ENCODE peak calls at places on chromosomes 7 and 10, in ten cellular contexts. One of them, this sample, is unnamed.
A peak's percentile ranks its signal among the peaks of the same experiment; 100 is the strongest.

GRCh38 chr10:67666416-67667043 is 29.5 kb downstream of the CTNNA3 start:
- DNase-seq in activated CD8-positive, alpha-beta T cell treated with anti-CD3 and anti-CD28 coated beads for 36 hours: no peak
- DNase-seq in progenitor cell of endocrine pancreas: no peak
- DNase-seq in CD14-positive monocyte: no peak
- DNase-seq in colonic mucosa: no peak
- DNase-seq in prostate gland: no peak
- DNase-seq in GM12865: peak; percentile 20
- DNase-seq in coronary artery: no peak
- DNase-seq in fibroblast of mammary gland: peak; percentile 32
- DNase-seq in heart left ventricle: no peak
- DNase-seq in this sample: no peak

GRCh38 chr7:68537228-68538071 is 1060.8 kb upstream of the AUTS2 start:
- DNase-seq in colonic mucosa: no peak
- DNase-seq in heart left ventricle: no peak
- DNase-seq in prostate gland: no peak
- DNase-seq in GM12865: no peak
- DNase-seq in CD14-positive monocyte: no peak
- DNase-seq in progenitor cell of endocrine pancreas: no peak
- DNase-seq in fibroblast of mammary gland: no peak
- DNase-seq in activated CD8-positive, alpha-beta T cell treated with anti-CD3 and anti-CD28 coated beads for 36 hours: no peak
- DNase-seq in coronary artery: no peak
- DNase-seq in this sample: no peak

GRCh38 chr10:44261710-44262455 is 123.0 kb downstream of the CXCL12 start:
- DNase-seq in coronary artery: no peak
- DNase-seq in fibroblast of mammary gland: peak; percentile 79
- DNase-seq in colonic mucosa: peak; percentile 27
- DNase-seq in CD14-positive monocyte: no peak
- DNase-seq in progenitor cell of endocrine pancreas: no peak
- DNase-seq in GM12865: peak; percentile 78
- DNase-seq in prostate gland: no peak
- DNase-seq in heart left ventricle: peak; percentile 34
- DNase-seq in activated CD8-positive, alpha-beta T cell treated with anti-CD3 and anti-CD28 coated beads for 36 hours: peak; percentile 33
- DNase-seq in this sample: no peak

GRCh38 chr7:80521809-80522208 is 9.9 kb upstream of the GNAT3 start:
- DNase-seq in fibroblast of mammary gland: no peak
- DNase-seq in CD14-positive monocyte: no peak
- DNase-seq in activated CD8-positive, alpha-beta T cell treated with anti-CD3 and anti-CD28 coated beads for 36 hours: no peak
- DNase-seq in GM12865: no peak
- DNase-seq in coronary artery: no peak
- DNase-seq in colonic mucosa: no peak
- DNase-seq in heart left ventricle: no peak
- DNase-seq in prostate gland: no peak
- DNase-seq in progenitor cell of endocrine pancreas: no peak
- DNase-seq in this sample: no peak

GRCh38 chr7:84688671-84689070 is 494.1 kb upstream of the SEMA3A start:
- DNase-seq in fibroblast of mammary gland: no peak
- DNase-seq in activated CD8-positive, alpha-beta T cell treated with anti-CD3 and anti-CD28 coated beads for 36 hours: no peak
- DNase-seq in coronary artery: no peak
- DNase-seq in heart left ventricle: no peak
- DNase-seq in prostate gland: no peak
- DNase-seq in progenitor cell of endocrine pancreas: no peak
- DNase-seq in CD14-positive monocyte: no peak
- DNase-seq in GM12865: no peak
- DNase-seq in colonic mucosa: no peak
- DNase-seq in this sample: no peak

GRCh38 chr7:27241189-27242045 is 1.2 kb upstream of the EVX1 start:
- DNase-seq in fibroblast of mammary gland: no peak
- DNase-seq in CD14-positive monocyte: no peak
- DNase-seq in GM12865: no peak
- DNase-seq in progenitor cell of endocrine pancreas: no peak
- DNase-seq in coronary artery: no peak
- DNase-seq in activated CD8-positive, alpha-beta T cell treated with anti-CD3 and anti-CD28 coated beads for 36 hours: no peak
- DNase-seq in heart left ventricle: no peak
- DNase-seq in prostate gland: no peak
- DNase-seq in colonic mucosa: no peak
- DNase-seq in this sample: no peak

GRCh38 chr10:124494050-124494807 is 32.6 kb downstream of the LHPP start:
- DNase-seq in CD14-positive monocyte: no peak
- DNase-seq in progenitor cell of endocrine pancreas: no peak
- DNase-seq in GM12865: no peak
- DNase-seq in heart left ventricle: no peak
- DNase-seq in coronary artery: no peak
- DNase-seq in activated CD8-positive, alpha-beta T cell treated with anti-CD3 and anti-CD28 coated beads for 36 hours: peak; percentile 33
- DNase-seq in colonic mucosa: no peak
- DNase-seq in fibroblast of mammary gland: no peak
- DNase-seq in prostate gland: no peak
- DNase-seq in this sample: no peak

GRCh38 chr10:113005380-113005779 is 55.3 kb downstream of the TCF7L2 start:
- DNase-seq in colonic mucosa: no peak
- DNase-seq in heart left ventricle: no peak
- DNase-seq in coronary artery: no peak
- DNase-seq in fibroblast of mammary gland: no peak
- DNase-seq in CD14-positive monocyte: no peak
- DNase-seq in GM12865: no peak
- DNase-seq in prostate gland: no peak
- DNase-seq in progenitor cell of endocrine pancreas: no peak
- DNase-seq in activated CD8-positive, alpha-beta T cell treated with anti-CD3 and anti-CD28 coated beads for 36 hours: no peak
- DNase-seq in this sample: no peak

GRCh38 chr7:66696774-66697191 is 43.8 kb upstream of the RABGEF1 start:
- DNase-seq in heart left ventricle: no peak
- DNase-seq in CD14-positive monocyte: no peak
- DNase-seq in GM12865: peak; percentile 6
- DNase-seq in prostate gland: no peak
- DNase-seq in colonic mucosa: no peak
- DNase-seq in coronary artery: no peak
- DNase-seq in fibroblast of mammary gland: peak; percentile 68
- DNase-seq in activated CD8-positive, alpha-beta T cell treated with anti-CD3 and anti-CD28 coated beads for 36 hours: no peak
- DNase-seq in progenitor cell of endocrine pancreas: no peak
- DNase-seq in this sample: no peak

GRCh38 chr7:85947767-85948166 is 695.9 kb upstream of the GRM3 start:
- DNase-seq in activated CD8-positive, alpha-beta T cell treated with anti-CD3 and anti-CD28 coated beads for 36 hours: no peak
- DNase-seq in progenitor cell of endocrine pancreas: no peak
- DNase-seq in fibroblast of mammary gland: no peak
- DNase-seq in CD14-positive monocyte: no peak
- DNase-seq in coronary artery: no peak
- DNase-seq in prostate gland: no peak
- DNase-seq in heart left ventricle: no peak
- DNase-seq in colonic mucosa: no peak
- DNase-seq in GM12865: no peak
- DNase-seq in this sample: no peak
- TF ChIP-seq CTCF in activated CD8-positive, alpha-beta T cell treated with anti-CD3 and anti-CD28 coated beads for 36 hours: no peak
- TF ChIP-seq CTCF in progenitor cell of endocrine pancreas: no peak
- TF ChIP-seq CTCF in fibroblast of mammary gland: no peak
- TF ChIP-seq CTCF in CD14-positive monocyte: no peak
- TF ChIP-seq CTCF in coronary artery: no peak
- TF ChIP-seq CTCF in prostate gland: no peak
- TF ChIP-seq CTCF in heart left ventricle: no peak
- TF ChIP-seq CTCF in colonic mucosa: no peak
- TF ChIP-seq CTCF in GM12865: no peak
- TF ChIP-seq CTCF in this sample: no peak

GRCh38 chr7:3998060-3998459 is 684.0 kb upstream of the FOXK1 start:
- DNase-seq in heart left ventricle: no peak
- DNase-seq in GM12865: no peak
- DNase-seq in CD14-positive monocyte: no peak
- DNase-seq in colonic mucosa: no peak
- DNase-seq in activated CD8-positive, alpha-beta T cell treated with anti-CD3 and anti-CD28 coated beads for 36 hours: no peak
- DNase-seq in coronary artery: no peak
- DNase-seq in progenitor cell of endocrine pancreas: no peak
- DNase-seq in prostate gland: no peak
- DNase-seq in fibroblast of mammary gland: no peak
- DNase-seq in this sample: no peak

GRCh38 chr7:3992841-3993240 is 689.3 kb upstream of the FOXK1 start:
- DNase-seq in prostate gland: no peak
- DNase-seq in GM12865: no peak
- DNase-seq in colonic mucosa: no peak
- DNase-seq in CD14-positive monocyte: no peak
- DNase-seq in fibroblast of mammary gland: no peak
- DNase-seq in progenitor cell of endocrine pancreas: no peak
- DNase-seq in coronary artery: no peak
- DNase-seq in heart left ventricle: no peak
- DNase-seq in activated CD8-positive, alpha-beta T cell treated with anti-CD3 and anti-CD28 coated beads for 36 hours: no peak
- DNase-seq in this sample: no peak

GRCh38 chr7:3991771-3992231 is 690.3 kb upstream of the FOXK1 start:
- DNase-seq in GM12865: no peak
- DNase-seq in colonic mucosa: no peak
- DNase-seq in heart left ventricle: no peak
- DNase-seq in progenitor cell of endocrine pancreas: no peak
- DNase-seq in coronary artery: no peak
- DNase-seq in fibroblast of mammary gland: no peak
- DNase-seq in CD14-positive monocyte: no peak
- DNase-seq in prostate gland: no peak
- DNase-seq in activated CD8-positive, alpha-beta T cell treated with anti-CD3 and anti-CD28 coated beads for 36 hours: no peak
- DNase-seq in this sample: no peak

GRCh38 chr7:3994764-3995163 is 687.3 kb upstream of the FOXK1 start:
- DNase-seq in GM12865: no peak
- DNase-seq in heart left ventricle: no peak
- DNase-seq in prostate gland: no peak
- DNase-seq in progenitor cell of endocrine pancreas: no peak
- DNase-seq in colonic mucosa: no peak
- DNase-seq in fibroblast of mammary gland: no peak
- DNase-seq in CD14-positive monocyte: no peak
- DNase-seq in activated CD8-positive, alpha-beta T cell treated with anti-CD3 and anti-CD28 coated beads for 36 hours: no peak
- DNase-seq in coronary artery: no peak
- DNase-seq in this sample: no peak

DNA sequence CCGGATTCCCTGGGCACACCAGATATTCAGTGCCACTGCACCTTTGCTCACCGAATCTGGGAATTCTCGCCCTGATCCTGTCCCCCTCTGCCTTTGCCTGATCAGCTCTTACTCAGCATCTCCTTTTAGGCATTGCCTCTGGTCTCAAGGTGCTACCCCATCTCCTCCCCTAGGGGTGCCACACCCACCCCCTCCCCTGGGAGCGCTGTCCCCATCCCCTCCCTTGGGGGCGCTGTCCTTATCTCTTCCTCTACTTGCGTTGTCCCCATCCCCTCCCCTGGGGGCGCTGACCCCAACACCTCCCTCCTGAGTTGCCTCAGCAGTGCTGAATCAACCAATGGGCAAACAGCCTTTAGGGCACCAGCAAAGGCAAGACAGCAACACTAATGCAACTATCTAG is 686.9 kb upstream of the FOXK1 start:
- DNase-seq in progenitor cell of endocrine pancreas: no peak
- DNase-seq in CD14-positive monocyte: no peak
- DNase-seq in coronary artery: no peak
- DNase-seq in heart left ventricle: no peak
- DNase-seq in activated CD8-positive, alpha-beta T cell treated with anti-CD3 and anti-CD28 coated beads for 36 hours: peak; percentile 30
- DNase-seq in colonic mucosa: no peak
- DNase-seq in prostate gland: no peak
- DNase-seq in GM12865: no peak
- DNase-seq in fibroblast of mammary gland: no peak
- DNase-seq in this sample: no peak
- TF ChIP-seq CTCF in progenitor cell of endocrine pancreas: peak; percentile 34
- TF ChIP-seq CTCF in CD14-positive monocyte: no peak
- TF ChIP-seq CTCF in coronary artery: no peak
- TF ChIP-seq CTCF in heart left ventricle: no peak
- TF ChIP-seq CTCF in activated CD8-positive, alpha-beta T cell treated with anti-CD3 and anti-CD28 coated beads for 36 hours: no peak
- TF ChIP-seq CTCF in colonic mucosa: no peak
- TF ChIP-seq CTCF in prostate gland: no peak
- TF ChIP-seq CTCF in GM12865: no peak
- TF ChIP-seq CTCF in fibroblast of mammary gland: no peak
- TF ChIP-seq CTCF in this sample: no peak

DNA sequence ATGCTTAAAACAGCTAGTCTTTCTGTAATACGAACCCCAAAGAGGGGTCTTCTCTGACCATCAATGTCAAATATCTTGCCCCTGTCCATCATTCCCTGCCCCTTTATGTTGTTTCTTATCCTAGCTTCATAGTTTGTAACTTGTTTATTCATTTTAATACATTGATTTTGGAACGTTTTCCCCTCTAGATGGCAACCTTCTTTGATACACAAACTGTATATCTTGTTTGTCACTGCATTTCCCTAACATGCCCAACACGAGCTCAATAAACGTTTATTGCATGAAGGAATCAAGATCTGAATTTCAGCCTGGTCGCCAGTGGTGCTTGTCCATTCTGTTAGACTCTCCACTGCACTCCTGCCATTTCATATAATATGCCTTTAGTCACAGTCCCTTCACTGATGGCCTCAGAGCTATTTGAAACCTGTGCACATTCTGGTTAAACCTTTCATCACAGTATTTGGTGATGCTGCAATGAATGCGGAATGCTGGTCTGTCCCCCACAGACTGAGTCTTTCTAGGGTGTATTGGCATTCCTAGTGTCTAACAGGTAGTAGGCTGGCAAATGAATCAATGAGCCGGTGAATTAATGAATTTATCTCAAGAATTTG is 55.0 kb upstream of the FRMD4A start:
- DNase-seq in fibroblast of mammary gland: peak; percentile 22
- DNase-seq in coronary artery: no peak
- DNase-seq in activated CD8-positive, alpha-beta T cell treated with anti-CD3 and anti-CD28 coated beads for 36 hours: no peak
- DNase-seq in colonic mucosa: no peak
- DNase-seq in prostate gland: no peak
- DNase-seq in heart left ventricle: no peak
- DNase-seq in CD14-positive monocyte: no peak
- DNase-seq in GM12865: no peak
- DNase-seq in progenitor cell of endocrine pancreas: no peak
- DNase-seq in this sample: no peak
- TF ChIP-seq CTCF in fibroblast of mammary gland: peak; percentile 24
- TF ChIP-seq CTCF in coronary artery: no peak
- TF ChIP-seq CTCF in activated CD8-positive, alpha-beta T cell treated with anti-CD3 and anti-CD28 coated beads for 36 hours: no peak
- TF ChIP-seq CTCF in colonic mucosa: no peak
- TF ChIP-seq CTCF in prostate gland: no peak
- TF ChIP-seq CTCF in heart left ventricle: no peak
- TF ChIP-seq CTCF in CD14-positive monocyte: no peak
- TF ChIP-seq CTCF in GM12865: no peak
- TF ChIP-seq CTCF in progenitor cell of endocrine pancreas: no peak
- TF ChIP-seq CTCF in this sample: no peak

GRCh38 chr7:134842062-134842461 is 62.6 kb downstream of the CALD1 start:
- DNase-seq in CD14-positive monocyte: no peak
- DNase-seq in colonic mucosa: no peak
- DNase-seq in heart left ventricle: no peak
- DNase-seq in prostate gland: no peak
- DNase-seq in progenitor cell of endocrine pancreas: no peak
- DNase-seq in activated CD8-positive, alpha-beta T cell treated with anti-CD3 and anti-CD28 coated beads for 36 hours: no peak
- DNase-seq in coronary artery: no peak
- DNase-seq in GM12865: no peak
- DNase-seq in fibroblast of mammary gland: no peak
- DNase-seq in this sample: no peak

GRCh38 chr7:134844200-134844599 is 64.8 kb downstream of the CALD1 start:
- DNase-seq in activated CD8-positive, alpha-beta T cell treated with anti-CD3 and anti-CD28 coated beads for 36 hours: no peak
- DNase-seq in colonic mucosa: no peak
- DNase-seq in progenitor cell of endocrine pancreas: no peak
- DNase-seq in fibroblast of mammary gland: no peak
- DNase-seq in heart left ventricle: no peak
- DNase-seq in CD14-positive monocyte: no peak
- DNase-seq in GM12865: no peak
- DNase-seq in prostate gland: no peak
- DNase-seq in coronary artery: no peak
- DNase-seq in this sample: no peak

GRCh38 chr7:134842901-134843300 is 63.5 kb downstream of the CALD1 start:
- DNase-seq in heart left ventricle: peak; percentile 36
- DNase-seq in GM12865: no peak
- DNase-seq in prostate gland: no peak
- DNase-seq in colonic mucosa: no peak
- DNase-seq in activated CD8-positive, alpha-beta T cell treated with anti-CD3 and anti-CD28 coated beads for 36 hours: no peak
- DNase-seq in progenitor cell of endocrine pancreas: no peak
- DNase-seq in fibroblast of mammary gland: no peak
- DNase-seq in CD14-positive monocyte: no peak
- DNase-seq in coronary artery: no peak
- DNase-seq in this sample: no peak

GRCh38 chr7:134847834-134848233 is 68.4 kb downstream of the CALD1 start:
- DNase-seq in progenitor cell of endocrine pancreas: no peak
- DNase-seq in fibroblast of mammary gland: no peak
- DNase-seq in CD14-positive monocyte: no peak
- DNase-seq in activated CD8-positive, alpha-beta T cell treated with anti-CD3 and anti-CD28 coated beads for 36 hours: no peak
- DNase-seq in colonic mucosa: no peak
- DNase-seq in heart left ventricle: no peak
- DNase-seq in prostate gland: no peak
- DNase-seq in GM12865: no peak
- DNase-seq in coronary artery: no peak
- DNase-seq in this sample: no peak

GRCh38 chr7:134845461-134845860 is 66.0 kb downstream of the CALD1 start:
- DNase-seq in colonic mucosa: no peak
- DNase-seq in prostate gland: no peak
- DNase-seq in coronary artery: no peak
- DNase-seq in heart left ventricle: no peak
- DNase-seq in GM12865: peak; percentile 58
- DNase-seq in activated CD8-positive, alpha-beta T cell treated with anti-CD3 and anti-CD28 coated beads for 36 hours: no peak
- DNase-seq in fibroblast of mammary gland: no peak
- DNase-seq in CD14-positive monocyte: no peak
- DNase-seq in progenitor cell of endocrine pancreas: no peak
- DNase-seq in this sample: no peak
- TF ChIP-seq CTCF in colonic mucosa: peak; percentile 24
- TF ChIP-seq CTCF in prostate gland: peak; percentile 15
- TF ChIP-seq CTCF in coronary artery: no peak
- TF ChIP-seq CTCF in heart left ventricle: peak; percentile 21
- TF ChIP-seq CTCF in GM12865: peak; percentile 62
- TF ChIP-seq CTCF in activated CD8-positive, alpha-beta T cell treated with anti-CD3 and anti-CD28 coated beads for 36 hours: peak; percentile 25
- TF ChIP-seq CTCF in fibroblast of mammary gland: peak; percentile 32
- TF ChIP-seq CTCF in CD14-positive monocyte: no peak
- TF ChIP-seq CTCF in progenitor cell of endocrine pancreas: peak; percentile 33
- TF ChIP-seq CTCF in this sample: no peak